ENCODE peak calls at places on chromosomes 16 and 17, in ten cellular contexts. N is thoracic aorta; R is right lobe of liver; C is left ventricle myocardium inferior; E is spleen; W is IMR-90; D is CD4-positive, alpha-beta T cell; J is A549; F is stomach; V is upper lobe of right lung. U is an unnamed sample.

GRCh38 chr17:73710095-73710592 is 65.9 kb upstream of the SDK2 start:
- DNase-seq in R (no peak), J (peak; percentile 70), N (peak; percentile 14), V (no peak), F (peak; percentile 65), E (no peak), W (peak; percentile 4), C (peak; percentile 55), D (peak; percentile 62), U (no peak)

GRCh38 chr17:74133726-74134125 is 69.8 kb upstream of the RPL38 start:
- DNase-seq in C (no peak), V (peak; percentile 29), J (no peak), W (no peak), D (no peak), E (peak; percentile 41), N (no peak), F (no peak), R (no peak), U (no peak)

GRCh38 chr16:85912271-85912974 is 13.5 kb downstream of the IRF8 start:
- DNase-seq in W (peak; percentile 36), E (peak; percentile 51), R (no peak), J (no peak), N (no peak), V (no peak), F (no peak), D (no peak), C (no peak), U (peak; percentile 82)

GRCh38 chr17:80785477-80786178 is 206.0 kb upstream of the CHMP6 start:
- DNase-seq in J (no peak), V (peak; percentile 84), R (no peak), N (no peak), F (no peak), D (no peak), E (no peak), W (no peak), C (no peak), U (no peak)

GRCh38 chr17:48738424-48738802 is 9.9 kb upstream of the HOXB13 start:
- DNase-seq in N (no peak), W (no peak), V (peak; percentile 51), C (no peak), F (no peak), E (no peak), J (no peak), R (no peak), D (no peak), U (no peak)

GRCh38 chr16:27476240-27476639 is 73.5 kb downstream of the GTF3C1 start:
- DNase-seq in N (no peak), V (no peak), W (peak; percentile 17), F (no peak), C (no peak), R (no peak), D (no peak), E (no peak), J (no peak), U (no peak)

GRCh38 chr17:33052856-33053255 is 61.2 kb downstream of the SPACA3 start:
- DNase-seq in E (no peak), F (no peak), R (no peak), J (no peak), W (no peak), D (no peak), N (no peak), V (no peak), C (no peak), U (no peak)

GRCh38 chr16:79327836-79328235 is 272.7 kb downstream of the MAF start:
- DNase-seq in E (no peak), N (no peak), V (no peak), W (no peak), F (no peak), J (no peak), C (no peak), D (no peak), R (no peak), U (no peak)

GRCh38 chr16:25081702-25082101 is 29.8 kb upstream of the LCMT1 start:
- DNase-seq in C (no peak), E (no peak), V (no peak), W (no peak), N (no peak), R (no peak), D (no peak), F (no peak), J (no peak), U (no peak)

GRCh38 chr16:10080031-10080772 is 102.0 kb downstream of the GRIN2A start:
- DNase-seq in V (no peak), W (no peak), N (peak; percentile 17), J (no peak), E (no peak), R (no peak), F (peak; percentile 70), C (peak; percentile 50), D (no peak), U (no peak)

GRCh38 chr17:64003526-64004121 is 5.5 kb downstream of the PRR29 start:
- DNase-seq in N (no peak), D (no peak), R (no peak), F (no peak), C (no peak), V (no peak), W (no peak), J (no peak), E (peak; percentile 66), U (no peak)

GRCh38 chr16:86979984-86980553 is 337.1 kb downstream of the C16orf95 start:
- DNase-seq in F (no peak), V (no peak), W (no peak), C (no peak), J (no peak), R (no peak), N (no peak), D (no peak), E (no peak), U (no peak)

GRCh38 chr16:69181-69580 is 3.2 kb downstream of the RHBDF1 start:
- DNase-seq in F (no peak), E (no peak), W (no peak), J (no peak), R (no peak), C (peak; percentile 22), D (no peak), N (no peak), V (no peak), U (no peak)

GRCh38 chr16:85396879-85397871 is 215.9 kb upstream of the GSE1 start:
- DNase-seq in N (no peak), R (peak; percentile 44), W (no peak), D (no peak), J (peak; percentile 28), E (peak; percentile 66), F (no peak), C (peak; percentile 15), V (peak; percentile 60), U (peak; percentile 6)

DNA sequence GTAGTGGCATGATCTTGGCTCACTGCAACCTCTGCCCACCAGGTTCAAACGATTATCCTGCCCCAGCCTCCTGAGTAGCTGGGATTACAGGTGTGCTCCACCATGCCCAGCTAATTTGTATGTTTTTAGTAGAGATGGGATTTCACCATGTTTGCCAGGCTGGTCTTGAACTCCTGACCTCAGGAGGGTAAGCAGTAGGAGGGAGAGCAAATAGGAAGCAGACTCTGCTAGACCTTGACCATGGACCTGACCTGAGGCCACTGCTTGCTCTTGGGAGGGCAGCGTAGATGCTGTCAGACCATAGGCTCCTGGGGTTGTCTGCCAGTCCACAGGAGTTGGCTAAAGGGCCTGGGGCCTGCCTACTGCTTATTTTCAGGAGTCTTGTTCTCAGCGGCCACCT is 28.6 kb downstream of the AKAP1 start:
- DNase-seq in C (no peak), E (no peak), N (no peak), V (no peak), D (no peak), R (no peak), F (no peak), J (no peak), W (no peak), U (no peak)
- H3K9me3 ChIP-seq in C (no peaks in the 10 kb centered on the region), E (no peaks in the 10 kb centered on the region), N (no peaks in the 10 kb centered on the region), V (no peaks in the 10 kb centered on the region), D (no peaks in the 10 kb centered on the region), R (no peaks in the 10 kb centered on the region), F (no peaks in the 10 kb centered on the region), J (no peaks in the 10 kb centered on the region), W (no peaks in the 10 kb centered on the region), U (no peaks in the 10 kb centered on the region)

DNA sequence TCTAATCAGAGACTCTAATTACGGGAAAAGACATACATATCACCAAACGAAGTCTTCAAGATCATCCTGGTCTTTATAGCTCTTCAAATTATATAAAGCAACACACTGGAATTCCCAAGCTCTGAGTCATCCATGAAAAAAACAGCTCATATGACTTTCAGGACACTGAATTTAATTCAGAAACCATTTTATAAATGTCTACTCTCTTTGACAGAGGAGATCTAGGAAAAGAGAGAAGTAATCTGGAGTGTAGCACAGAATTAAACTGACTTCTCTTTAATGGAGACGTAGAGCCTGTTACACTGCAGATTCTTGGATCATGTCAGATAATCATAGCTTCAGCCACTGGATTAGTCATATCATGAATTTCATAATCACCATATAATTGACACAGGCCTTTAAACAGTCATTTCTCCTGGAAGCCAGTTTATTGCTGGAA is 86.8 kb upstream of the WSB1 start:
- DNase-seq in E (no peak), D (no peak), R (no peak), C (no peak), N (no peak), W (peak; percentile 71), J (peak; percentile 19), F (no peak), V (no peak), U (no peak)
- H3K9me3 ChIP-seq in E (no peaks in the 10 kb centered on the region), D (no peaks in the 10 kb centered on the region), R (no peaks in the 10 kb centered on the region), C (peaks cover 4% of the 10 kb centered on the region), N (no peaks in the 10 kb centered on the region), W (no peaks in the 10 kb centered on the region), J (peaks cover 2% of the 10 kb centered on the region), F (no peaks in the 10 kb centered on the region), V (no peaks in the 10 kb centered on the region), U (no peaks in the 10 kb centered on the region)

GRCh38 chr17:39276113-39276512 is 50.4 kb upstream of the STAC2 start:
- DNase-seq in V (no peak), E (no peak), R (no peak), F (no peak), D (no peak), J (no peak), C (no peak), W (no peak), N (no peak), U (no peak)

GRCh38 chr17:39271546-39271945 is 45.8 kb upstream of the STAC2 start:
- DNase-seq in C (no peak), F (no peak), V (no peak), N (no peak), J (no peak), D (no peak), W (peak; percentile 52), E (no peak), R (no peak), U (no peak)

GRCh38 chr17:39270923-39271322 is 45.2 kb upstream of the STAC2 start:
- DNase-seq in W (peak; percentile 81), R (no peak), N (no peak), D (no peak), J (peak; percentile 48), F (no peak), C (no peak), E (no peak), V (no peak), U (no peak)
- H3K9me3 ChIP-seq in W (no peaks in the 10 kb centered on the region), R (no peaks in the 10 kb centered on the region), N (no peaks in the 10 kb centered on the region), D (no peaks in the 10 kb centered on the region), J (no peaks in the 10 kb centered on the region), F (no peaks in the 10 kb centered on the region), C (no peaks in the 10 kb centered on the region), E (no peaks in the 10 kb centered on the region), V (no peaks in the 10 kb centered on the region), U (no peaks in the 10 kb centered on the region)

GRCh38 chr16:62477796-62478195 is 441.6 kb upstream of the CDH8 start:
- DNase-seq in W (no peak), R (no peak), F (no peak), N (no peak), E (no peak), C (no peak), V (no peak), J (no peak), D (no peak), U (no peak)
- H3K9me3 ChIP-seq in W (peaks cover 36% of the 10 kb centered on the region), R (no peaks in the 10 kb centered on the region), F (peaks cover 44% of the 10 kb centered on the region), N (no peaks in the 10 kb centered on the region), E (peaks cover 42% of the 10 kb centered on the region), C (peaks cover 6% of the 10 kb centered on the region), V (no peaks in the 10 kb centered on the region), J (no peaks in the 10 kb centered on the region), D (peaks cover 27% of the 10 kb centered on the region), U (no peaks in the 10 kb centered on the region)

U was measured in tibial nerve.